ENCODE peak calls at places on chromosomes 3 and 15, in nine cellular contexts. T, R, V, H, M, Y, C, D and G are unnamed samples.

GRCh38 chr15:40844543-40844981 is 714 bp downstream of the SPINT1 start:
- DNase-seq in T (no peak), R (no peak), V (no peak), H (no peak), M (peak), Y (peak), C (peak), D (peak), G (no peak)

GRCh38 chr15:101194246-101195138 is 57.4 kb downstream of the CHSY1 start:
- DNase-seq in T (no peak), R (no peak), V (no peak), H (no peak), M (no peak), Y (no peak), C (no peak), D (no peak), G (no peak)

GRCh38 chr3:124671123-124671522 is 59.1 kb upstream of the UMPS start:
- DNase-seq in T (no peak), R (no peak), V (no peak), H (no peak), M (no peak), Y (no peak), C (no peak), D (no peak), G (no peak)

GRCh38 chr3:70824078-70824477 is 511.6 kb upstream of the MDFIC2 start:
- DNase-seq in T (no peak), R (no peak), V (no peak), H (peak), M (no peak), Y (no peak), C (no peak), D (no peak), G (no peak)

GRCh38 chr3:148331111-148331818 is 366.4 kb upstream of the AGTR1 start:
- DNase-seq in T (no peak), R (no peak), V (no peak), H (peak), M (no peak), Y (no peak), C (peak), D (no peak), G (no peak)

GRCh38 chr15:73353734-73354133 is 15.0 kb downstream of the HCN4 start:
- DNase-seq in T (no peak), R (no peak), V (no peak), H (no peak), M (no peak), Y (no peak), C (no peak), D (no peak), G (no peak)

GRCh38 chr15:85479071-85479647 is 98.8 kb downstream of the AKAP13 start:
- DNase-seq in T (no peak), R (no peak), V (no peak), H (peak), M (no peak), Y (no peak), C (peak), D (no peak), G (no peak)

GRCh38 chr15:83194527-83194926 is 13.1 kb downstream of the HDGFL3 start:
- DNase-seq in T (no peak), R (no peak), V (no peak), H (no peak), M (no peak), Y (no peak), C (no peak), D (no peak), G (no peak)

GRCh38 chr3:113275876-113276580 is 64.7 kb downstream of the BOC start:
- DNase-seq in T (no peak), R (no peak), V (peak), H (peak), M (no peak), Y (no peak), C (no peak), D (no peak), G (peak)

GRCh38 chr15:79967331-79968182 is 3.4 kb downstream of the BCL2A1 start:
- DNase-seq in T (no peak), R (no peak), V (no peak), H (no peak), M (no peak), Y (no peak), C (no peak), D (no peak), G (no peak)

GRCh38 chr15:66692808-66693596 is 9.0 kb upstream of the SMAD6 start:
- DNase-seq in T (no peak), R (no peak), V (no peak), H (no peak), M (no peak), Y (no peak), C (peak), D (no peak), G (no peak)

GRCh38 chr3:89278305-89278704 is 170.9 kb downstream of the EPHA3 start:
- DNase-seq in T (no peak), R (no peak), V (no peak), H (no peak), M (no peak), Y (no peak), C (no peak), D (no peak), G (no peak)

GRCh38 chr3:129409541-129409940 is 18.9 kb downstream of the EFCAB12 start:
- DNase-seq in T (no peak), R (no peak), V (no peak), H (peak), M (no peak), Y (no peak), C (peak), D (no peak), G (no peak)

GRCh38 chr3:128495435-128495970 is 2.5 kb upstream of the GATA2 start:
- DNase-seq in T (no peak), R (no peak), V (no peak), H (no peak), M (no peak), Y (no peak), C (no peak), D (no peak), G (no peak)

GRCh38 chr3:37456270-37456708 is 281.9 kb upstream of the LRRFIP2 start:
- DNase-seq in T (no peak), R (no peak), V (no peak), H (no peak), M (peak), Y (no peak), C (peak), D (no peak), G (no peak)

GRCh38 chr15:33145447-33145846 is 49.1 kb downstream of the FMN1 start:
- DNase-seq in T (no peak), R (no peak), V (no peak), H (no peak), M (no peak), Y (no peak), C (no peak), D (no peak), G (no peak)

GRCh38 chr3:46012246-46012645 is 15.0 kb downstream of the XCR1 start:
- DNase-seq in T (no peak), R (no peak), V (no peak), H (no peak), M (no peak), Y (no peak), C (no peak), D (no peak), G (no peak)

GRCh38 chr15:31905054-31905453 is 125.3 kb upstream of the CHRNA7 start:
- DNase-seq in T (no peak), R (no peak), V (no peak), H (no peak), M (no peak), Y (no peak), C (no peak), D (no peak), G (no peak)